ENCODE peak calls at places on chromosomes 3 and 15, in four cellular contexts. U is mesenchymal stem cell, I is HCT116, T is MM.1S. B is an unnamed sample. For H3K4me1, the result is how much of the 10 kb centered on the place peaks cover.

GRCh38 chr3:67804089-67804488 is 149.7 kb upstream of the SUCLG2 start:
- DNase-seq in U (peak), I (no peak), T (no peak), B (no peak)

GRCh38 chr15:97168704-97169475 is 791.6 kb upstream of the ARRDC4 start:
- DNase-seq in T (no peak), U (peak), I (no peak), B (no peak)

GRCh38 chr3:121430816-121431215 is 115.0 kb downstream of the POLQ start:
- DNase-seq in I (no peak), T (no peak), U (no peak), B (no peak)

GRCh38 chr15:73799466-73799865 is 46.3 kb upstream of the INSYN1 start:
- DNase-seq in I (no peak), T (no peak), U (peak), B (peak)

GRCh38 chr3:156429125-156429524 is 125.8 kb downstream of the SSR3 start:
- DNase-seq in I (no peak), U (no peak), T (no peak), B (no peak)

GRCh38 chr3:69408989-69409388 is 23.1 kb upstream of the FRMD4B start:
- DNase-seq in I (no peak), U (no peak), T (no peak), B (no peak)

GRCh38 chr3:161423911-161424522 is 52.7 kb upstream of the SPTSSB start:
- DNase-seq in I (peak), U (peak), T (peak), B (no peak)

GRCh38 chr15:73926191-73927002 is at the start of gene LOXL1:
- DNase-seq in T (no peak), U (peak), I (peak), B (peak)

GRCh38 chr3:133527306-133527705 is 46.2 kb upstream of the CDV3 start:
- DNase-seq in U (no peak), I (no peak), T (no peak), B (no peak)

GRCh38 chr3:14481018-14481645 is 59.0 kb downstream of the GRIP2 start:
- DNase-seq in U (no peak), T (no peak), I (no peak), B (peak)

GRCh38 chr3:27360113-27361078 is 8.8 kb downstream of the NEK10 start:
- DNase-seq in I (no peak), T (no peak), U (peak), B (no peak)

GRCh38 chr15:31358163-31358562 is 31.5 kb downstream of the KLF13 start:
- DNase-seq in I (no peak), U (no peak), T (no peak), B (peak)

GRCh38 chr15:55846108-55846707 is 103.3 kb upstream of the PRTG start:
- DNase-seq in U (peak), I (peak), T (peak), B (no peak)

GRCh38 chr15:40878785-40879184 is 4.8 kb upstream of the RHOV start:
- DNase-seq in U (peak), T (peak), I (no peak), B (peak)

GRCh38 chr15:68402432-68403160 is 29.4 kb downstream of the ITGA11 start:
- DNase-seq in T (no peak), U (no peak), I (no peak), B (peak)

GRCh38 chr3:52723935-52724334 is 18.0 kb downstream of the SPCS1 start:
- DNase-seq in U (no peak), T (no peak), I (no peak), B (no peak)

GRCh38 chr3:52719618-52720017 is 13.7 kb downstream of the SPCS1 start:
- DNase-seq in U (no peak), T (no peak), I (no peak), B (no peak)

GRCh38 chr3:52722491-52722890 is 16.6 kb downstream of the SPCS1 start:
- DNase-seq in U (no peak), I (no peak), T (no peak), B (no peak)

GRCh38 chr3:52721002-52721741 is 15.3 kb downstream of the SPCS1 start:
- DNase-seq in T (peak), I (no peak), U (peak), B (no peak)

GRCh38 chr3:52721742-52722033 is 15.8 kb downstream of the SPCS1 start:
- DNase-seq in T (no peak), I (no peak), U (no peak), B (no peak)
- H3K27ac ChIP-seq in T (peak), I (no peak), U (no peak), B (no peak)

GRCh38 chr3:193970773-193971206 is 165.2 kb upstream of the HES1 start:
- DNase-seq in T (peak), U (peak), I (no peak), B (no peak)
- H3K4me1 ChIP-seq in T (under half), U (under half), I (under half), B (under half)

GRCh38 chr15:24856397-24857093 is 98.2 kb upstream of the SNRPN start:
- DNase-seq in I (no peak), U (peak), T (no peak), B (no peak)
- H3K4me2 ChIP-seq in I (no peak), U (no peak), T (no peak), B (no peak)

GRCh38 chr15:88765212-88765611 is 38.0 kb upstream of the ACAN start:
- DNase-seq in T (no peak), U (no peak), I (no peak), B (no peak)
- H3K27ac ChIP-seq in T (no peak), U (no peak), I (no peak), B (no peak)

GRCh38 chr15:70437882-70438331 is 325.5 kb downstream of the UACA start:
- DNase-seq in I (no peak), U (no peak), T (no peak), B (no peak)

GRCh38 chr15:70439880-70440279 is 323.5 kb downstream of the UACA start:
- DNase-seq in T (no peak), U (no peak), I (no peak), B (no peak)

GRCh38 chr15:70440416-70441138 is 322.8 kb downstream of the UACA start:
- DNase-seq in U (no peak), I (no peak), T (no peak), B (no peak)

GRCh38 chr15:70438776-70439175 is 324.6 kb downstream of the UACA start:
- DNase-seq in I (no peak), U (no peak), T (no peak), B (no peak)

GRCh38 chr15:70439304-70439877 is 324.0 kb downstream of the UACA start:
- DNase-seq in I (no peak), U (no peak), T (no peak), B (no peak)
- H3K4me1 ChIP-seq in I (under half), U (under half), T (under half), B (under half)

DNA sequence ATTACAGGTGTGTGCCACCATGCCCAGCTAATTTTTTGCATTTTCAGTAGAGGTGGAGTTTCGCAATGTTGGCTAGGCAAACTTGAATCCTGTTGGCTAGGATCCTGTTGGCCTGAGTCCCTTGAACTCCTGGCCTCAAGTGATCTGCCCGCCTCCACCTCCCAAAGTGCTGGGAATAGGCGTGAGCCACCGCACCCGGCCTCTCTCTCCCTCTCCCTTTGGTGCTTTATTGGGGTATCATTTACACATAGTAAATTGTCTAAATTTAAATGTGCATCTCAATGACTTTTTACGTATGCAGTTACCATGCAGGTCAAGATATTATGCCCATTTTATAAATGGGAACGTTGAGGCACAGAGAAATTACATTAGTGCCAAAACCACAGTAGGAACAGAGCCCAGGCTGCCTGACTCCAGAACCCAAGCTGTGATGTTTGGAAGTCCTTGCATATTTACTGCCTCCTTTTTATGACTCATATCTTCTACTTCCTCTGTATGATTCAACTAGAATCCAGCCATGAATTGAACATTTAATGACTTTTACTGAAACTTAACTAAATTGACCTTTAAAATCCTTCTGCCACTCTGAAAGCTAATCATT is 34.0 kb upstream of the RPP14 start:
- DNase-seq in I (peak), U (peak), T (no peak), B (peak)
- H3K4me2 ChIP-seq in I (peak), U (no peak), T (no peak), B (peak)

DNA sequence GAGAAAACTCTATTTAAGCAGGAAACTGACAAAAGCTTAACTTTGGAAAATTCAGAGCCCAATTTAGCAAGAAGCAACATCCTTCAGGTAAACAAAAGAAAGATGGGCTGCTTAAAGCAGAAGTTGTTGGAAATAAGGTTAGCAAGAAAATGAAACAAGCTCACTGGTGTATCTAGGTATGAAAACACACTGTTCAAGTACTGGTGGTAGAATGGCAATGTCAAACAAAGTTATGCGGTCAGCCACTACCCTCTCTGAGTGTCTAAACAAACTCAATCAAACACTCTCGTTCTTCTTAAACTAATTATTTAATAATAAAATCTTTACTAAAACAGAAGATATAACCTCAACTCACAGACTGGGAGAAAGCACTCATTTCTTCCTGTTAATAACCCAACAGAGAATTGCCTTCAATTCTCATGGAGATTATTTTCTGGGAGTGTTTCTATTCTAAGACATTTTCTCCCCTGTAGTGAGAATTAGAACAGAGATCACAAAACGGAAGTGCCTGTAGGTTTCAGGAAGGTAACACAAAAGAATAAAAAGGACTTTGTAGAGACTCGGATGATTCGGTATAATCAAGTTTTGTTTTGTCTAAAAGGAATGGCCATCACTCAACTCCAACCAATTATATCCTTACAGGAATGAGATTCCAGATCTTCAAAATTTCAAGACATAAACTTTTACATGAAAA is 28.9 kb downstream of the PRICKLE2 start:
- DNase-seq in U (no peak), I (no peak), T (peak), B (no peak)
- H3K27ac ChIP-seq in U (no peak), I (no peak), T (peak), B (no peak)

GRCh38 chr15:63505842-63506222 is 1.4 kb downstream of the USP3 start:
- DNase-seq in U (no peak), T (no peak), I (no peak), B (no peak)

GRCh38 chr15:63506537-63507035 is 2.2 kb downstream of the USP3 start:
- DNase-seq in T (no peak), I (no peak), U (peak), B (no peak)

GRCh38 chr15:63509933-63510547 is 5.6 kb downstream of the USP3 start:
- DNase-seq in T (no peak), I (no peak), U (peak), B (no peak)

GRCh38 chr15:63509056-63509696 is 4.8 kb downstream of the USP3 start:
- DNase-seq in I (no peak), U (no peak), T (no peak), B (no peak)

DNA sequence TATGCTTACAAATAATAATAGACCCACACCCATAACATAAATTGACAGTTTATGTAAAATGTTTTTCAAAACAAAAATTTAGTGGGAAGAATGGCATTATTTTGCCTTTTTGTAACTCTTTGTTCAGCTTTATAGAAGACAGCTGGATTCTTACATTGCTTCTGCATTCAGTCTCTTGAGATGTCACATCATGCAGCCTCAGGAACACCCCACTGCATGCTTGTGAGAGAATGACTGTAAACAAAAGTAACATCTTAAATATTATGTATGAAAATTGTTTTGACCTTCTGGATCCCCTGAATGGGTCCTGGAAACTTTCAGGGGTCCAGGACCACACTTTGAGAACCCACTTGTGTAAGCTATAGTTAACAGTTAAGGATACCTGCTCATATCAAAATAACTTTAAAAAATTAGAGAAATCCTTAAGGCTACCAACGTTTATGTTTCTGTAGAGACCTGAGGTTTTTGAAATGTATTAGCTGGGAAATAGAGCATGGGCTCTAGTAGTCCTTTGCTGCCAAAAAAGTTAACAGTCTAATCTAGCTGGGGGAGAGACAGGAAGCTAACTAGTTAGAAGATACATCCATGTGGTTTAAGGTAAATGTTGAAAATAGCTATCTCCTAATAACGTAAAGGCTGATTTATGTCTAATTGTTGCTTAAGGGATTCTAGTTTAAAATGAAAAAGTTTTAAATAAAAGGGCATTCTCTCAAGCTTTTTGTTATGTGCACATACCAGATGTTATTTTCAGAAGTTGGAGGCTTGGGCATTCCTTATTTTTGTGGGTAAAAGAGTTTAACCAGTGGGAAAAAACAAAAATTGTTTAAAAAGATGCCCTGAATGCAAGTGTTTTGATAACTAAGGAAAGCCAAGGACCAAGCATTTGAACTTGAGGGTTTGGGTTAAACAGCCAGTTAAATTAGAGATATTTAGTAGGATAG is 3.8 kb downstream of the USP3 start:
- DNase-seq in U (no peak), I (no peak), T (no peak), B (no peak)
- H3K4me1 ChIP-seq in U (under half), I (under half), T (under half), B (half or more)

GRCh38 chr3:45947361-45947760 is 4.1 kb downstream of the CXCR6 start:
- DNase-seq in I (no peak), U (peak), T (no peak), B (no peak)
- H3K4me2 ChIP-seq in I (no peak), U (no peak), T (no peak), B (peak)

GRCh38 chr15:99105516-99106341 is 849 bp downstream of the SYNM start:
- DNase-seq in U (peak), T (no peak), I (no peak), B (peak)

GRCh38 chr15:99108993-99109392 is 4.1 kb downstream of the SYNM start:
- DNase-seq in I (no peak), U (no peak), T (no peak), B (no peak)

GRCh38 chr15:99104788-99105515 is at the start of gene SYNM:
- DNase-seq in U (peak), I (peak), T (peak), B (peak)

GRCh38 chr15:99109555-99110021 is 4.7 kb downstream of the SYNM start:
- DNase-seq in T (no peak), U (no peak), I (no peak), B (no peak)

DNA sequence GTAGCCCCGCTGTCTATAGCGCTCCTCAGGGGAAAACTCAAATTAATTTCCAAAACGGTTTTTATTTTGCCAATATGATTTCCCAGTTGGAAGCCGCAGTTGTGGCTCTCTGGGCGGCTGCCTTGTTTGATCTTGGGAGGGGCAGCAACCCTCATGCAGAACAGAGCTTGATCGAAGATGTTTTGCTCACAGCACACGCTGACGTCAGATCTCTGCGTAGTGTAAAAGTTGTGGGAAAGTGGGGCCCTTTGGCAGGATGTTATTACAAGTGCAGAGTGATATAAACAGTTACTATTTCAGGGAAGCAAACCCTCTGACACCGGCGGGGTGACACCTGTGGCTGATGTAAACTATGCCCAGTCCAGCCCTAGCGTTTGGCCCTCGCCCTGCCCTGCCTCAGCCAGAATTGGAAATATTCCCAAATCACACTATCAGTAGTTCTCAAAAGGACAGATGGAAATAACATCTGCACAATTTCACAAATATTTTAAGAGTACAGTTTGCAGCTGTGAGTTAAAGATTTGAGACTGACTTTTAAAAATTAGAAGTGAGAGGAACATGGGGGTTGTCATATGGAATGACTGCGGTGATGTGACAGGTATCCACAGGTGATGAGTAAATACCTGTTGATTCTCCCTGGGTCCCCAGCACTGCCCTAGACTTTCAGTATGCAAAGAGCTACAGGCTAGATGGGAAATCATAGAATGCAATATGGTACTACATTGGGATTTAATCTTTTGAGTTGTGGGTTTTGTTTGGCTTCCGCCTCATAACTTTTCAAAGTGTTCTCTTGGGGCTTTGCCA is 1.7 kb downstream of the SYNM start:
- DNase-seq in T (no peak), I (no peak), U (peak), B (no peak)
- H3K27ac ChIP-seq in T (no peak), I (no peak), U (no peak), B (no peak)